ENCODE peak calls at places on chromosomes 16 and 17, in five cellular contexts. One of them, this sample, is unnamed.

GRCh38 chr16:1290032-1290431 is 19.4 kb upstream of the UBE2I start:
- DNase-seq in AG04450: no peak
- DNase-seq in CD8-positive, alpha-beta T cell: no peak
- DNase-seq in progenitor cell of endocrine pancreas: no peak
- DNase-seq in ovary: no peak
- DNase-seq in this sample: no peak

GRCh38 chr17:44134752-44135568 is 6.8 kb upstream of the HROB start:
- DNase-seq in AG04450: no peak
- DNase-seq in CD8-positive, alpha-beta T cell: no peak
- DNase-seq in progenitor cell of endocrine pancreas: no peak
- DNase-seq in ovary: no peak
- DNase-seq in this sample: no peak

GRCh38 chr16:56298948-56299602 is 107.8 kb downstream of the GNAO1 start:
- DNase-seq in AG04450: no peak
- DNase-seq in CD8-positive, alpha-beta T cell: no peak
- DNase-seq in progenitor cell of endocrine pancreas: no peak
- DNase-seq in ovary: no peak
- DNase-seq in this sample: no peak

GRCh38 chr17:6544770-6545169 is 11.6 kb downstream of the PITPNM3 start:
- DNase-seq in AG04450: no peak
- DNase-seq in CD8-positive, alpha-beta T cell: no peak
- DNase-seq in progenitor cell of endocrine pancreas: no peak
- DNase-seq in ovary: no peak
- DNase-seq in this sample: no peak

GRCh38 chr17:39706921-39707337 is 7.1 kb downstream of the ERBB2 start:
- DNase-seq in AG04450: no peak
- DNase-seq in CD8-positive, alpha-beta T cell: peak
- DNase-seq in progenitor cell of endocrine pancreas: no peak
- DNase-seq in ovary: no peak
- DNase-seq in this sample: no peak

GRCh38 chr17:82832411-82832810 is 7.4 kb downstream of the ZNF750 start:
- DNase-seq in AG04450: no peak
- DNase-seq in CD8-positive, alpha-beta T cell: no peak
- DNase-seq in progenitor cell of endocrine pancreas: no peak
- DNase-seq in ovary: no peak
- DNase-seq in this sample: no peak

GRCh38 chr16:69187891-69188451 is 1.0 kb downstream of the SNTB2 start:
- DNase-seq in AG04450: no peak
- DNase-seq in CD8-positive, alpha-beta T cell: peak
- DNase-seq in progenitor cell of endocrine pancreas: peak
- DNase-seq in ovary: no peak
- DNase-seq in this sample: peak

GRCh38 chr16:22683730-22684280 is 130.2 kb upstream of the HS3ST2 start:
- DNase-seq in AG04450: no peak
- DNase-seq in CD8-positive, alpha-beta T cell: no peak
- DNase-seq in progenitor cell of endocrine pancreas: no peak
- DNase-seq in ovary: no peak
- DNase-seq in this sample: no peak

GRCh38 chr17:81026266-81027036 is 8.5 kb upstream of the BAIAP2 start:
- DNase-seq in AG04450: no peak
- DNase-seq in CD8-positive, alpha-beta T cell: no peak
- DNase-seq in progenitor cell of endocrine pancreas: no peak
- DNase-seq in ovary: no peak
- DNase-seq in this sample: no peak

GRCh38 chr16:88566158-88566557 is 4.0 kb upstream of the ZC3H18 start:
- DNase-seq in AG04450: peak
- DNase-seq in CD8-positive, alpha-beta T cell: no peak
- DNase-seq in progenitor cell of endocrine pancreas: no peak
- DNase-seq in ovary: no peak
- DNase-seq in this sample: no peak

GRCh38 chr17:66764559-66764958 is 70.4 kb upstream of the CACNG5 start:
- DNase-seq in AG04450: no peak
- DNase-seq in CD8-positive, alpha-beta T cell: no peak
- DNase-seq in progenitor cell of endocrine pancreas: no peak
- DNase-seq in ovary: no peak
- DNase-seq in this sample: no peak

GRCh38 chr16:83355570-83356218 is 452.1 kb upstream of the HSBP1 start:
- DNase-seq in AG04450: no peak
- DNase-seq in CD8-positive, alpha-beta T cell: no peak
- DNase-seq in progenitor cell of endocrine pancreas: no peak
- DNase-seq in ovary: no peak
- DNase-seq in this sample: no peak

GRCh38 chr16:69349508-69349907 is 2.1 kb downstream of the TMED6 start:
- DNase-seq in AG04450: no peak
- DNase-seq in CD8-positive, alpha-beta T cell: no peak
- DNase-seq in progenitor cell of endocrine pancreas: no peak
- DNase-seq in ovary: no peak
- DNase-seq in this sample: no peak

GRCh38 chr17:66310528-66311148 is 8.2 kb downstream of the PRKCA start:
- DNase-seq in AG04450: no peak
- DNase-seq in CD8-positive, alpha-beta T cell: no peak
- DNase-seq in progenitor cell of endocrine pancreas: no peak
- DNase-seq in ovary: no peak
- DNase-seq in this sample: no peak

GRCh38 chr16:15575293-15576049 is 67.5 kb downstream of the MARF1 start:
- DNase-seq in AG04450: no peak
- DNase-seq in CD8-positive, alpha-beta T cell: no peak
- DNase-seq in progenitor cell of endocrine pancreas: no peak
- DNase-seq in ovary: no peak
- DNase-seq in this sample: no peak

GRCh38 chr16:28084209-28084608 is 20.7 kb upstream of the GSG1L start:
- DNase-seq in AG04450: no peak
- DNase-seq in CD8-positive, alpha-beta T cell: no peak
- DNase-seq in progenitor cell of endocrine pancreas: no peak
- DNase-seq in ovary: no peak
- DNase-seq in this sample: no peak

GRCh38 chr16:1877089-1877488 is 5.1 kb upstream of the MEIOB start:
- DNase-seq in AG04450: no peak
- DNase-seq in CD8-positive, alpha-beta T cell: no peak
- DNase-seq in progenitor cell of endocrine pancreas: no peak
- DNase-seq in ovary: no peak
- DNase-seq in this sample: no peak

GRCh38 chr16:88839026-88839529 is 17.7 kb downstream of the GALNS start:
- DNase-seq in AG04450: no peak
- DNase-seq in CD8-positive, alpha-beta T cell: no peak
- DNase-seq in progenitor cell of endocrine pancreas: no peak
- DNase-seq in ovary: no peak
- DNase-seq in this sample: no peak

GRCh38 chr16:21205303-21205702 is 6.1 kb downstream of the ZP2 start:
- DNase-seq in AG04450: no peak
- DNase-seq in CD8-positive, alpha-beta T cell: no peak
- DNase-seq in progenitor cell of endocrine pancreas: no peak
- DNase-seq in ovary: no peak
- DNase-seq in this sample: no peak

GRCh38 chr16:68296693-68297092 is 14.1 kb downstream of the SLC7A6OS start:
- DNase-seq in AG04450: no peak
- DNase-seq in CD8-positive, alpha-beta T cell: no peak
- DNase-seq in progenitor cell of endocrine pancreas: no peak
- DNase-seq in ovary: no peak
- DNase-seq in this sample: no peak

GRCh38 chr17:78717431-78717980 is 64.6 kb downstream of the CYTH1 start:
- DNase-seq in AG04450: no peak
- DNase-seq in CD8-positive, alpha-beta T cell: no peak
- DNase-seq in progenitor cell of endocrine pancreas: no peak
- DNase-seq in ovary: peak
- DNase-seq in this sample: no peak

GRCh38 chr16:79601092-79601977 is 798 bp upstream of the MAF start:
- DNase-seq in AG04450: no peak
- DNase-seq in CD8-positive, alpha-beta T cell: peak
- DNase-seq in progenitor cell of endocrine pancreas: peak
- DNase-seq in ovary: peak
- DNase-seq in this sample: peak

GRCh38 chr17:29390856-29391631 is 881 bp downstream of the TAOK1 start:
- DNase-seq in AG04450: no peak
- DNase-seq in CD8-positive, alpha-beta T cell: no peak
- DNase-seq in progenitor cell of endocrine pancreas: no peak
- DNase-seq in ovary: no peak
- DNase-seq in this sample: peak

GRCh38 chr17:75109047-75109406 is 742 bp upstream of the ARMC7 start:
- DNase-seq in AG04450: no peak
- DNase-seq in CD8-positive, alpha-beta T cell: no peak
- DNase-seq in progenitor cell of endocrine pancreas: no peak
- DNase-seq in ovary: no peak
- DNase-seq in this sample: no peak

GRCh38 chr16:50114357-50115129 is 38.6 kb upstream of the TENT4B start:
- DNase-seq in AG04450: no peak
- DNase-seq in CD8-positive, alpha-beta T cell: no peak
- DNase-seq in progenitor cell of endocrine pancreas: no peak
- DNase-seq in ovary: no peak
- DNase-seq in this sample: no peak

GRCh38 chr16:65570261-65570660 is 448.4 kb upstream of the CDH11 start:
- DNase-seq in AG04450: no peak
- DNase-seq in CD8-positive, alpha-beta T cell: no peak
- DNase-seq in progenitor cell of endocrine pancreas: no peak
- DNase-seq in ovary: no peak
- DNase-seq in this sample: no peak

GRCh38 chr16:19153876-19154275 is 14.2 kb upstream of the SYT17 start:
- DNase-seq in AG04450: no peak
- DNase-seq in CD8-positive, alpha-beta T cell: no peak
- DNase-seq in progenitor cell of endocrine pancreas: no peak
- DNase-seq in ovary: no peak
- DNase-seq in this sample: no peak

GRCh38 chr17:74276561-74277009 is 2.6 kb downstream of the DNAI2 start:
- DNase-seq in AG04450: no peak
- DNase-seq in CD8-positive, alpha-beta T cell: no peak
- DNase-seq in progenitor cell of endocrine pancreas: no peak
- DNase-seq in ovary: peak
- DNase-seq in this sample: no peak

GRCh38 chr16:81673432-81673831 is 105.7 kb upstream of the PLCG2 start:
- DNase-seq in AG04450: no peak
- DNase-seq in CD8-positive, alpha-beta T cell: no peak
- DNase-seq in progenitor cell of endocrine pancreas: no peak
- DNase-seq in ovary: no peak
- DNase-seq in this sample: no peak

GRCh38 chr17:82648761-82649474 is 674 bp upstream of the WDR45B start:
- DNase-seq in AG04450: no peak
- DNase-seq in CD8-positive, alpha-beta T cell: no peak
- DNase-seq in progenitor cell of endocrine pancreas: peak
- DNase-seq in ovary: peak
- DNase-seq in this sample: peak

GRCh38 chr17:74922694-74923537 is at the start of gene USH1G:
- DNase-seq in AG04450: no peak
- DNase-seq in CD8-positive, alpha-beta T cell: no peak
- DNase-seq in progenitor cell of endocrine pancreas: no peak
- DNase-seq in ovary: peak
- DNase-seq in this sample: no peak

GRCh38 chr16:89956511-89957213 is 8.1 kb downstream of the DEF8 start:
- DNase-seq in AG04450: no peak
- DNase-seq in CD8-positive, alpha-beta T cell: no peak
- DNase-seq in progenitor cell of endocrine pancreas: no peak
- DNase-seq in ovary: no peak
- DNase-seq in this sample: no peak

GRCh38 chr17:83143817-83144231 is 64.4 kb downstream of the METRNL start:
- DNase-seq in AG04450: no peak
- DNase-seq in CD8-positive, alpha-beta T cell: no peak
- DNase-seq in progenitor cell of endocrine pancreas: no peak
- DNase-seq in ovary: no peak
- DNase-seq in this sample: no peak

GRCh38 chr16:50643192-50643591 is 37.9 kb downstream of the SNX20 start:
- DNase-seq in AG04450: no peak
- DNase-seq in CD8-positive, alpha-beta T cell: no peak
- DNase-seq in progenitor cell of endocrine pancreas: no peak
- DNase-seq in ovary: no peak
- DNase-seq in this sample: no peak

GRCh38 chr16:28905229-28905754 is 19.7 kb downstream of the RABEP2 start:
- DNase-seq in AG04450: no peak
- DNase-seq in CD8-positive, alpha-beta T cell: no peak
- DNase-seq in progenitor cell of endocrine pancreas: no peak
- DNase-seq in ovary: no peak
- DNase-seq in this sample: no peak

GRCh38 chr16:9012848-9013507 is 49.3 kb upstream of the USP7 start:
- DNase-seq in AG04450: no peak
- DNase-seq in CD8-positive, alpha-beta T cell: no peak
- DNase-seq in progenitor cell of endocrine pancreas: peak
- DNase-seq in ovary: no peak
- DNase-seq in this sample: peak

GRCh38 chr16:27759301-27759871 is 209.4 kb downstream of the KATNIP start:
- DNase-seq in AG04450: no peak
- DNase-seq in CD8-positive, alpha-beta T cell: no peak
- DNase-seq in progenitor cell of endocrine pancreas: no peak
- DNase-seq in ovary: no peak
- DNase-seq in this sample: no peak

GRCh38 chr17:37848690-37849616 is 75.3 kb upstream of the TBC1D3K start:
- DNase-seq in AG04450: peak
- DNase-seq in CD8-positive, alpha-beta T cell: no peak
- DNase-seq in progenitor cell of endocrine pancreas: no peak
- DNase-seq in ovary: no peak
- DNase-seq in this sample: no peak

GRCh38 chr17:59899099-59899498 is 6.2 kb downstream of the RPS6KB1 start:
- DNase-seq in AG04450: no peak
- DNase-seq in CD8-positive, alpha-beta T cell: no peak
- DNase-seq in progenitor cell of endocrine pancreas: no peak
- DNase-seq in ovary: no peak
- DNase-seq in this sample: no peak
- TF ChIP-seq CTCF in AG04450: no peak
- TF ChIP-seq CTCF in CD8-positive, alpha-beta T cell: no peak
- TF ChIP-seq CTCF in progenitor cell of endocrine pancreas: no peak
- TF ChIP-seq CTCF in ovary: no peak
- TF ChIP-seq CTCF in this sample: no peak

GRCh38 chr16:46883690-46884512 is at the start of gene GPT2:
- DNase-seq in AG04450: peak
- DNase-seq in CD8-positive, alpha-beta T cell: peak
- DNase-seq in progenitor cell of endocrine pancreas: peak
- DNase-seq in ovary: peak
- DNase-seq in this sample: peak
- TF ChIP-seq CTCF in AG04450: no peak
- TF ChIP-seq CTCF in CD8-positive, alpha-beta T cell: no peak
- TF ChIP-seq CTCF in progenitor cell of endocrine pancreas: peak
- TF ChIP-seq CTCF in ovary: no peak
- TF ChIP-seq CTCF in this sample: no peak

GRCh38 chr17:77214743-77215142 is 74.0 kb downstream of the SEC14L1 start:
- DNase-seq in AG04450: no peak
- DNase-seq in CD8-positive, alpha-beta T cell: no peak
- DNase-seq in progenitor cell of endocrine pancreas: no peak
- DNase-seq in ovary: no peak
- DNase-seq in this sample: peak
- TF ChIP-seq CTCF in AG04450: peak
- TF ChIP-seq CTCF in CD8-positive, alpha-beta T cell: no peak
- TF ChIP-seq CTCF in progenitor cell of endocrine pancreas: peak
- TF ChIP-seq CTCF in ovary: no peak
- TF ChIP-seq CTCF in this sample: no peak

DNA sequence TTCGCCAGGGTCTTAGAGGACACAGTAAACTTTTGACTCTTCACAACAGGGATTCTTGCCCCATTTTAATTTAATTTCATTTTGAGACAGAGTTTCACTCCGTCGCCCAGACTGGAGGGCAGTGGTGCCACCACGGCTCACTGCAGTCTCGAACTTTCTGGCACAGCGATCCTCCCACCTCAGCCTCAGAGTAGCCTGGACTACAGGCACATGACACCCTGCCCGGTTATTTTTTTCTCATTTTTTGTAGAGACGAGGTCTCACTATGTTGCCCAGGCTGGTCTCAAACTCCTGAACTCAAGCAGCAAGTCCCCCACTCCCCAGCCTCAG is 329 bp upstream of the NLE1 start:
- DNase-seq in AG04450: no peak
- DNase-seq in CD8-positive, alpha-beta T cell: no peak
- DNase-seq in progenitor cell of endocrine pancreas: no peak
- DNase-seq in ovary: no peak
- DNase-seq in this sample: no peak
- TF ChIP-seq CTCF in AG04450: no peak
- TF ChIP-seq CTCF in CD8-positive, alpha-beta T cell: peak
- TF ChIP-seq CTCF in progenitor cell of endocrine pancreas: no peak
- TF ChIP-seq CTCF in ovary: no peak
- TF ChIP-seq CTCF in this sample: peak

GRCh38 chr17:1967092-1967662 is 58.0 kb downstream of the RTN4RL1 start:
- DNase-seq in AG04450: no peak
- DNase-seq in CD8-positive, alpha-beta T cell: no peak
- DNase-seq in progenitor cell of endocrine pancreas: no peak
- DNase-seq in ovary: no peak
- DNase-seq in this sample: no peak
- TF ChIP-seq CTCF in AG04450: no peak
- TF ChIP-seq CTCF in CD8-positive, alpha-beta T cell: no peak
- TF ChIP-seq CTCF in progenitor cell of endocrine pancreas: no peak
- TF ChIP-seq CTCF in ovary: no peak
- TF ChIP-seq CTCF in this sample: no peak

This sample was measured in endothelial cell.